ENCODE peak calls at places on chromosomes 4 and X, in four cellular contexts. One of them, this sample, is unnamed.
A peak's percentile ranks its signal among the peaks of the same experiment; 100 is the strongest.

GRCh38 chrX:112913807-112914206 is 73.2 kb upstream of the AMOT start:
- DNase-seq in bronchial epithelial cell: no peak
- DNase-seq in neural progenitor cell: no peak
- DNase-seq in Calu3: no peak
- DNase-seq in this sample: no peak

GRCh38 chrX:40607381-40607780 is 15.8 kb upstream of the MPC1L start:
- DNase-seq in bronchial epithelial cell: no peak
- DNase-seq in neural progenitor cell: no peak
- DNase-seq in Calu3: no peak
- DNase-seq in this sample: no peak

GRCh38 chr4:16168710-16169388 is 57.4 kb downstream of the TAPT1 start:
- DNase-seq in bronchial epithelial cell: no peak
- DNase-seq in neural progenitor cell: no peak
- DNase-seq in Calu3: no peak
- DNase-seq in this sample: no peak

GRCh38 chrX:11781734-11782370 is 23.8 kb downstream of the MSL3 start:
- DNase-seq in bronchial epithelial cell: peak; percentile 82
- DNase-seq in neural progenitor cell: no peak
- DNase-seq in Calu3: no peak
- DNase-seq in this sample: no peak

GRCh38 chrX:23935116-23935515 is 27.3 kb downstream of the CXorf58 start:
- DNase-seq in bronchial epithelial cell: no peak
- DNase-seq in neural progenitor cell: no peak
- DNase-seq in Calu3: no peak
- DNase-seq in this sample: no peak

GRCh38 chr4:113434247-113434587 is 327.3 kb downstream of the CAMK2D start:
- DNase-seq in bronchial epithelial cell: peak; percentile 29
- DNase-seq in neural progenitor cell: no peak
- DNase-seq in Calu3: no peak
- DNase-seq in this sample: peak; percentile 30

GRCh38 chr4:78040431-78040830 is 16.7 kb upstream of the FRAS1 start:
- DNase-seq in bronchial epithelial cell: peak; percentile 38
- DNase-seq in neural progenitor cell: no peak
- DNase-seq in Calu3: no peak
- DNase-seq in this sample: no peak

GRCh38 chr4:53162926-53163325 is 202.9 kb downstream of the SCFD2 start:
- DNase-seq in bronchial epithelial cell: no peak
- DNase-seq in neural progenitor cell: no peak
- DNase-seq in Calu3: no peak
- DNase-seq in this sample: no peak

GRCh38 chrX:56785442-56785841 is 56.4 kb downstream of the NBDY start:
- DNase-seq in bronchial epithelial cell: no peak
- DNase-seq in neural progenitor cell: no peak
- DNase-seq in Calu3: no peak
- DNase-seq in this sample: no peak

GRCh38 chr4:17647927-17648326 is 33.5 kb downstream of the MED28 start:
- DNase-seq in bronchial epithelial cell: no peak
- DNase-seq in neural progenitor cell: no peak
- DNase-seq in Calu3: no peak
- DNase-seq in this sample: no peak
- TF ChIP-seq CTCF in bronchial epithelial cell: no peak
- TF ChIP-seq CTCF in neural progenitor cell: peak; percentile 8
- TF ChIP-seq CTCF in Calu3: no peak
- TF ChIP-seq CTCF in this sample: peak; percentile 13

DNA sequence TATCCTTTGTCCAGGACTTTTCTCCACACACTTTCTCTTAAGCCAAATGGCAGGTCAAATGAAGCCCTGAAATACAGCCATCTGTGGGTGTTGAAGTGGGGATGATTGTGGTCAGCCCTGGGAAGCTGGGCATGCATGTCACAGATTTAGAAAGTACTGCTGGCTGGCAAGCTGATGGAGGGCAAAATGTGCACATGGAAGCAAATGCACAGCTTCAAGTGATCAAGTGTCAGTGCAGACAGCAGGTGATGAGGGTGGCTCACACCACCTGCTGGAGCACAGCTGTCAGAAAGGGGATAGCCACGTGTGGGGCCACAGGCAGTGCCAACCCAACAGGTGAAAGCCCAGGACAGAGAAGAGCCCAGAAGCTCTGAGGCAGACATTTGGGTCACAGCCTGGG is 40.3 kb upstream of the ATXN3L start:
- DNase-seq in bronchial epithelial cell: no peak
- DNase-seq in neural progenitor cell: no peak
- DNase-seq in Calu3: no peak
- DNase-seq in this sample: no peak
- TF ChIP-seq CTCF in bronchial epithelial cell: no peak
- TF ChIP-seq CTCF in neural progenitor cell: no peak
- TF ChIP-seq CTCF in Calu3: no peak
- TF ChIP-seq CTCF in this sample: no peak

DNA sequence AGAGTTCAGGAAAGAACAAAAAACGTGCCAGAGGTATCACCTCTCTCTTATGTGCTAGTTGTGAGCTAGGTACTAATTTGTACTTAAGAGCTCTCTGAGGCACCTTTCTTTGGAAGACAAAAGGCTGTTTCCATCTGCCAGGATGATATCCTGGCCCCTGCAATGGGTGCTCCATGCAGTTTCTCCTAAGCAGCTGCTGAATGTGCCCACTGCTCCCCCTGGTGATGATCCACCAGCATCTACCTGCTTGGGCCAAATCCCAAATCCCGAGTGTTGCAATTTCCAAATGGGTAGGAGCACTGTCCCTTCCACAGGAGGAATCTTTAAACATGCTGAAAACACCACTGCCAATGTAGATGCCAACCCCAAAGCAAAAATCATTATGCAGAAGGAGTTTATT is 69.4 kb upstream of the C4orf50 start:
- DNase-seq in bronchial epithelial cell: peak; percentile 7
- DNase-seq in neural progenitor cell: peak; percentile 79
- DNase-seq in Calu3: peak; percentile 35
- DNase-seq in this sample: no peak
- TF ChIP-seq CTCF in bronchial epithelial cell: peak; percentile 28
- TF ChIP-seq CTCF in neural progenitor cell: peak; percentile 82
- TF ChIP-seq CTCF in Calu3: peak; percentile 26
- TF ChIP-seq CTCF in this sample: peak; percentile 25

DNA sequence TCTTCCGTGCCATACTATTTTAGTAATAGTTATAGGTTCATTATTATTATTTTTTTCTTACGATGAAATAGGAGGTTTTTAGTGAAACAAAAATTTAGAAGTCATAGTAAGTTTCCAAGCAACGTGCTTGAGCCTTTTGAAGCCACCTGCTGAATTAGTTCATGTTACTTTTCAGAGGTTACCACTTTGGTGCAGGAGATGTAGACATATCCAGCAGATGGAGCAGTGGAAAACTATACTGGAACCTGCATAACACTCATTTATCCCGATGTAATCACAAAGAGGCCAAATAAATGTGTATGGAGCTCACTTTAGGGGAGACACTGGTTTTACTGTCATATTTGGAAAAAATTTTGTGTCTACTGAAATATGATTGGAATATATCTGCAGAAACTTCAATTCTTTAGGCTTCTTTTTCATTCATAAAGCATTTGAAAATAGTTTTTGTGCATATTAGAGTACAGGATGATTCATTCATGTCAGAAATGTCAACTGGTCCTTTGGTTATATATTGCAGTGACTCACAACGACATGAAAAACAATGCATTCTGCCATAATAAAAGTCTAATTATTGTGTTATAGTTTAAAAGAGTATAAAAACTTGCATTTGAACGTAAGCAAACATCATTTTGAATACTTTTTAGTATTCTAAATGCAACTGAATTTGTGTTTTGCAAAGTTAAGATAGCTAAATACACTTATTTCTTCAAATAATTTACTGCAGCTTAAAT is 2182.9 kb upstream of the TENM3 start:
- DNase-seq in bronchial epithelial cell: peak; percentile 23
- DNase-seq in neural progenitor cell: peak; percentile 39
- DNase-seq in Calu3: no peak
- DNase-seq in this sample: peak; percentile 29
- TF ChIP-seq CTCF in bronchial epithelial cell: no peak
- TF ChIP-seq CTCF in neural progenitor cell: peak; percentile 43
- TF ChIP-seq CTCF in Calu3: no peak
- TF ChIP-seq CTCF in this sample: peak; percentile 44

DNA sequence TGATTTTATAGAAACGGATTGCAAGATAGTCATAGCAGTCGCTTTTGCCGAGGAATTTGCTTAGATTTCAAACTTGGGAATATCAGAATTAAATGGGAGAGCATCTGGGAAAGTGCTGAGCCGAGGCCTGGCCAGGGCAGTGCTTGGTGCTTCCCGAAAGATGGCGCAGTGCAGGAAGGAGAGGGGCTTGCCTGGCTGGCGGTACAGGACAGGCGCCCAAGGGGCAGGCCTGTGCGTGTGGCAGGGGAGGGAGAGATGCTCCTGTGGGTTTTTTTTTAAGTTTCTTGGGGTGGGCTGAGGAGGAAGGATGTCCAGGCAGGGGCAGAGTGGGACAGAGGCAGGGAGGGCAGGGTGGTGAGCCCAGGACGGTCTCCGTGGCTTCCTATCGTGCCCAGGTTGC is 241.1 kb downstream of the AFAP1 start:
- DNase-seq in bronchial epithelial cell: no peak
- DNase-seq in neural progenitor cell: peak; percentile 44
- DNase-seq in Calu3: no peak
- DNase-seq in this sample: no peak
- TF ChIP-seq CTCF in bronchial epithelial cell: no peak
- TF ChIP-seq CTCF in neural progenitor cell: peak; percentile 23
- TF ChIP-seq CTCF in Calu3: no peak
- TF ChIP-seq CTCF in this sample: no peak

This sample was measured in foreskin keratinocyte.